ENCODE peak calls at places on chromosomes 4 and X, in ten cellular contexts. One of them, this sample, is unnamed.

GRCh38 chr4:2932951-2933565 is 30.1 kb downstream of the NOP14 start:
- DNase-seq in bronchial epithelial cell: no peak
- DNase-seq in astrocyte of the spinal cord: no peak
- DNase-seq in brain microvascular endothelial cell: no peak
- DNase-seq in HCEC 1CT: no peak
- DNase-seq in AG10803: no peak
- DNase-seq in T-helper 2 cell: no peak
- DNase-seq in cardiac muscle cell: no peak
- DNase-seq in NCI-H510A: no peak
- DNase-seq in tibial nerve: no peak
- DNase-seq in this sample: no peak

GRCh38 chr4:119105605-119106004 is 30.0 kb upstream of the MYOZ2 start:
- DNase-seq in bronchial epithelial cell: peak
- DNase-seq in astrocyte of the spinal cord: no peak
- DNase-seq in brain microvascular endothelial cell: no peak
- DNase-seq in HCEC 1CT: peak
- DNase-seq in AG10803: peak
- DNase-seq in T-helper 2 cell: no peak
- DNase-seq in cardiac muscle cell: no peak
- DNase-seq in NCI-H510A: no peak
- DNase-seq in tibial nerve: no peak
- DNase-seq in this sample: no peak

GRCh38 chr4:122666527-122667245 is 45.8 kb upstream of the IL21 start:
- DNase-seq in bronchial epithelial cell: peak
- DNase-seq in astrocyte of the spinal cord: peak
- DNase-seq in brain microvascular endothelial cell: peak
- DNase-seq in HCEC 1CT: peak
- DNase-seq in AG10803: peak
- DNase-seq in T-helper 2 cell: no peak
- DNase-seq in cardiac muscle cell: no peak
- DNase-seq in NCI-H510A: no peak
- DNase-seq in tibial nerve: no peak
- DNase-seq in this sample: no peak

GRCh38 chr4:151325320-151326246 is at the start of gene SH3D19:
- DNase-seq in bronchial epithelial cell: peak
- DNase-seq in astrocyte of the spinal cord: peak
- DNase-seq in brain microvascular endothelial cell: peak
- DNase-seq in HCEC 1CT: peak
- DNase-seq in AG10803: peak
- DNase-seq in T-helper 2 cell: no peak
- DNase-seq in cardiac muscle cell: peak
- DNase-seq in NCI-H510A: peak
- DNase-seq in tibial nerve: peak
- DNase-seq in this sample: peak

GRCh38 chr4:143251781-143252180 is 67.1 kb downstream of the USP38 start:
- DNase-seq in bronchial epithelial cell: peak
- DNase-seq in astrocyte of the spinal cord: peak
- DNase-seq in brain microvascular endothelial cell: no peak
- DNase-seq in HCEC 1CT: no peak
- DNase-seq in AG10803: no peak
- DNase-seq in T-helper 2 cell: no peak
- DNase-seq in cardiac muscle cell: no peak
- DNase-seq in NCI-H510A: no peak
- DNase-seq in tibial nerve: no peak
- DNase-seq in this sample: no peak

GRCh38 chr4:156609421-156609820 is 362.2 kb downstream of the PDGFC start:
- DNase-seq in bronchial epithelial cell: no peak
- DNase-seq in astrocyte of the spinal cord: no peak
- DNase-seq in brain microvascular endothelial cell: no peak
- DNase-seq in HCEC 1CT: no peak
- DNase-seq in AG10803: no peak
- DNase-seq in T-helper 2 cell: no peak
- DNase-seq in cardiac muscle cell: no peak
- DNase-seq in NCI-H510A: no peak
- DNase-seq in tibial nerve: peak
- DNase-seq in this sample: peak

GRCh38 chrX:132488819-132489255 is at the start of gene MBNL3:
- DNase-seq in bronchial epithelial cell: peak
- DNase-seq in astrocyte of the spinal cord: peak
- DNase-seq in brain microvascular endothelial cell: no peak
- DNase-seq in HCEC 1CT: peak
- DNase-seq in AG10803: peak
- DNase-seq in T-helper 2 cell: peak
- DNase-seq in cardiac muscle cell: peak
- DNase-seq in NCI-H510A: peak
- DNase-seq in tibial nerve: peak
- DNase-seq in this sample: peak

GRCh38 chrX:69016220-69016941 is 148.9 kb downstream of the PJA1 start:
- DNase-seq in bronchial epithelial cell: no peak
- DNase-seq in astrocyte of the spinal cord: no peak
- DNase-seq in brain microvascular endothelial cell: no peak
- DNase-seq in HCEC 1CT: no peak
- DNase-seq in AG10803: no peak
- DNase-seq in T-helper 2 cell: no peak
- DNase-seq in cardiac muscle cell: no peak
- DNase-seq in NCI-H510A: no peak
- DNase-seq in tibial nerve: no peak
- DNase-seq in this sample: no peak

GRCh38 chr4:15811703-15812325 is 33.7 kb downstream of the CD38 start:
- DNase-seq in bronchial epithelial cell: peak
- DNase-seq in astrocyte of the spinal cord: no peak
- DNase-seq in brain microvascular endothelial cell: no peak
- DNase-seq in HCEC 1CT: no peak
- DNase-seq in AG10803: no peak
- DNase-seq in T-helper 2 cell: no peak
- DNase-seq in cardiac muscle cell: no peak
- DNase-seq in NCI-H510A: no peak
- DNase-seq in tibial nerve: no peak
- DNase-seq in this sample: no peak

GRCh38 chrX:133412246-133412645 is 3.0 kb downstream of the GPC4 start:
- DNase-seq in bronchial epithelial cell: no peak
- DNase-seq in astrocyte of the spinal cord: peak
- DNase-seq in brain microvascular endothelial cell: peak
- DNase-seq in HCEC 1CT: no peak
- DNase-seq in AG10803: peak
- DNase-seq in T-helper 2 cell: no peak
- DNase-seq in cardiac muscle cell: no peak
- DNase-seq in NCI-H510A: no peak
- DNase-seq in tibial nerve: no peak
- DNase-seq in this sample: no peak

GRCh38 chrX:65644621-65645287 is 22.7 kb upstream of the MSN start:
- DNase-seq in bronchial epithelial cell: peak
- DNase-seq in astrocyte of the spinal cord: peak
- DNase-seq in brain microvascular endothelial cell: peak
- DNase-seq in HCEC 1CT: peak
- DNase-seq in AG10803: peak
- DNase-seq in T-helper 2 cell: no peak
- DNase-seq in cardiac muscle cell: no peak
- DNase-seq in NCI-H510A: no peak
- DNase-seq in tibial nerve: peak
- DNase-seq in this sample: peak

GRCh38 chr4:36716874-36717273 is 435.5 kb downstream of the DTHD1 start:
- DNase-seq in bronchial epithelial cell: peak
- DNase-seq in astrocyte of the spinal cord: no peak
- DNase-seq in brain microvascular endothelial cell: no peak
- DNase-seq in HCEC 1CT: no peak
- DNase-seq in AG10803: no peak
- DNase-seq in T-helper 2 cell: no peak
- DNase-seq in cardiac muscle cell: no peak
- DNase-seq in NCI-H510A: no peak
- DNase-seq in tibial nerve: no peak
- DNase-seq in this sample: no peak

GRCh38 chr4:25875281-25875745 is 12.5 kb upstream of the SEL1L3 start:
- DNase-seq in bronchial epithelial cell: no peak
- DNase-seq in astrocyte of the spinal cord: no peak
- DNase-seq in brain microvascular endothelial cell: no peak
- DNase-seq in HCEC 1CT: no peak
- DNase-seq in AG10803: no peak
- DNase-seq in T-helper 2 cell: no peak
- DNase-seq in cardiac muscle cell: no peak
- DNase-seq in NCI-H510A: no peak
- DNase-seq in tibial nerve: no peak
- DNase-seq in this sample: no peak

GRCh38 chr4:61763682-61764081 is 563.6 kb downstream of the ADGRL3 start:
- DNase-seq in bronchial epithelial cell: no peak
- DNase-seq in astrocyte of the spinal cord: no peak
- DNase-seq in brain microvascular endothelial cell: no peak
- DNase-seq in HCEC 1CT: no peak
- DNase-seq in AG10803: no peak
- DNase-seq in T-helper 2 cell: no peak
- DNase-seq in cardiac muscle cell: no peak
- DNase-seq in NCI-H510A: no peak
- DNase-seq in tibial nerve: no peak
- DNase-seq in this sample: no peak

GRCh38 chr4:81606796-81607550 is 135.3 kb upstream of the RASGEF1B start:
- DNase-seq in bronchial epithelial cell: peak
- DNase-seq in astrocyte of the spinal cord: peak
- DNase-seq in brain microvascular endothelial cell: no peak
- DNase-seq in HCEC 1CT: no peak
- DNase-seq in AG10803: no peak
- DNase-seq in T-helper 2 cell: no peak
- DNase-seq in cardiac muscle cell: no peak
- DNase-seq in NCI-H510A: no peak
- DNase-seq in tibial nerve: no peak
- DNase-seq in this sample: peak

GRCh38 chr4:102250341-102250740 is 94.9 kb downstream of the SLC39A8 start:
- DNase-seq in bronchial epithelial cell: no peak
- DNase-seq in astrocyte of the spinal cord: no peak
- DNase-seq in brain microvascular endothelial cell: no peak
- DNase-seq in HCEC 1CT: no peak
- DNase-seq in AG10803: no peak
- DNase-seq in T-helper 2 cell: no peak
- DNase-seq in cardiac muscle cell: no peak
- DNase-seq in NCI-H510A: no peak
- DNase-seq in tibial nerve: no peak
- DNase-seq in this sample: peak

This sample was measured in left lung.